ENCODE peak calls at places on chromosomes 13 and 19, in nine cellular contexts. One of them, this sample, is unnamed.

GRCh38 chr19:32857584-32857983 is 12.0 kb downstream of the SLC7A9 start:
- DNase-seq in Peyer's patch: no peak
- DNase-seq in thyroid gland: no peak
- DNase-seq in AG10803: no peak
- DNase-seq in upper lobe of left lung: no peak
- DNase-seq in ascending aorta: no peak
- DNase-seq in pancreas: no peak
- DNase-seq in NB4: no peak
- DNase-seq in bronchial epithelial cell: no peak
- DNase-seq in this sample: no peak

GRCh38 chr19:41327076-41327475 is 17.1 kb downstream of the CCDC97 start:
- DNase-seq in Peyer's patch: no peak
- DNase-seq in thyroid gland: no peak
- DNase-seq in AG10803: no peak
- DNase-seq in upper lobe of left lung: no peak
- DNase-seq in ascending aorta: no peak
- DNase-seq in pancreas: no peak
- DNase-seq in NB4: no peak
- DNase-seq in bronchial epithelial cell: no peak
- DNase-seq in this sample: no peak

GRCh38 chr19:10553943-10554381 is 10.3 kb downstream of the ATG4D start:
- DNase-seq in Peyer's patch: no peak
- DNase-seq in thyroid gland: no peak
- DNase-seq in AG10803: no peak
- DNase-seq in upper lobe of left lung: peak; percentile 74
- DNase-seq in ascending aorta: no peak
- DNase-seq in pancreas: no peak
- DNase-seq in NB4: peak; percentile 36
- DNase-seq in bronchial epithelial cell: peak; percentile 88
- DNase-seq in this sample: no peak

GRCh38 chr13:89380101-89380500 is 1708.9 kb downstream of the SLITRK5 start:
- DNase-seq in Peyer's patch: no peak
- DNase-seq in thyroid gland: no peak
- DNase-seq in AG10803: no peak
- DNase-seq in upper lobe of left lung: no peak
- DNase-seq in ascending aorta: no peak
- DNase-seq in pancreas: no peak
- DNase-seq in NB4: peak; percentile 9
- DNase-seq in bronchial epithelial cell: peak; percentile 85
- DNase-seq in this sample: no peak

GRCh38 chr13:21557995-21558394 is 46.0 kb downstream of the MICU2 start:
- DNase-seq in Peyer's patch: no peak
- DNase-seq in thyroid gland: no peak
- DNase-seq in AG10803: peak; percentile 30
- DNase-seq in upper lobe of left lung: no peak
- DNase-seq in ascending aorta: no peak
- DNase-seq in pancreas: no peak
- DNase-seq in NB4: peak; percentile 50
- DNase-seq in bronchial epithelial cell: peak; percentile 38
- DNase-seq in this sample: no peak

GRCh38 chr19:47227347-47228167 is 3.4 kb downstream of the BBC3 start:
- DNase-seq in Peyer's patch: peak; percentile 77
- DNase-seq in thyroid gland: peak; percentile 87
- DNase-seq in AG10803: peak; percentile 97
- DNase-seq in upper lobe of left lung: peak; percentile 70
- DNase-seq in ascending aorta: peak; percentile 82
- DNase-seq in pancreas: peak; percentile 86
- DNase-seq in NB4: peak; percentile 100
- DNase-seq in bronchial epithelial cell: peak; percentile 63
- DNase-seq in this sample: peak; percentile 80

GRCh38 chr19:11251650-11252314 is 10.5 kb downstream of the DOCK6 start:
- DNase-seq in Peyer's patch: no peak
- DNase-seq in thyroid gland: no peak
- DNase-seq in AG10803: no peak
- DNase-seq in upper lobe of left lung: peak; percentile 48
- DNase-seq in ascending aorta: no peak
- DNase-seq in pancreas: no peak
- DNase-seq in NB4: peak; percentile 25
- DNase-seq in bronchial epithelial cell: no peak
- DNase-seq in this sample: no peak

GRCh38 chr13:43543331-43543730 is 243.4 kb downstream of the ENOX1 start:
- DNase-seq in Peyer's patch: no peak
- DNase-seq in thyroid gland: no peak
- DNase-seq in AG10803: no peak
- DNase-seq in upper lobe of left lung: no peak
- DNase-seq in ascending aorta: no peak
- DNase-seq in pancreas: no peak
- DNase-seq in NB4: no peak
- DNase-seq in bronchial epithelial cell: peak; percentile 8
- DNase-seq in this sample: no peak

GRCh38 chr13:91172160-91172559 is 175.3 kb upstream of the MIR17HG start:
- DNase-seq in Peyer's patch: no peak
- DNase-seq in thyroid gland: no peak
- DNase-seq in AG10803: no peak
- DNase-seq in upper lobe of left lung: no peak
- DNase-seq in ascending aorta: no peak
- DNase-seq in pancreas: no peak
- DNase-seq in NB4: no peak
- DNase-seq in bronchial epithelial cell: no peak
- DNase-seq in this sample: no peak

GRCh38 chr13:84985860-84986259 is 813.4 kb downstream of the SLITRK6 start:
- DNase-seq in Peyer's patch: no peak
- DNase-seq in thyroid gland: no peak
- DNase-seq in AG10803: no peak
- DNase-seq in upper lobe of left lung: no peak
- DNase-seq in ascending aorta: no peak
- DNase-seq in pancreas: no peak
- DNase-seq in NB4: no peak
- DNase-seq in bronchial epithelial cell: peak; percentile 2
- DNase-seq in this sample: no peak

GRCh38 chr13:84439108-84439507 is 556.8 kb upstream of the SLITRK1 start:
- DNase-seq in Peyer's patch: no peak
- DNase-seq in thyroid gland: no peak
- DNase-seq in AG10803: peak; percentile 58
- DNase-seq in upper lobe of left lung: no peak
- DNase-seq in ascending aorta: no peak
- DNase-seq in pancreas: no peak
- DNase-seq in NB4: no peak
- DNase-seq in bronchial epithelial cell: peak; percentile 92
- DNase-seq in this sample: peak; percentile 38

GRCh38 chr19:18419195-18419698 is at the start of gene SSBP4:
- DNase-seq in Peyer's patch: peak; percentile 83
- DNase-seq in thyroid gland: peak; percentile 70
- DNase-seq in AG10803: peak; percentile 76
- DNase-seq in upper lobe of left lung: peak; percentile 95
- DNase-seq in ascending aorta: no peak
- DNase-seq in pancreas: peak; percentile 83
- DNase-seq in NB4: peak; percentile 84
- DNase-seq in bronchial epithelial cell: no peak
- DNase-seq in this sample: no peak

GRCh38 chr13:106276876-106277275 is 258.6 kb downstream of the EFNB2 start:
- DNase-seq in Peyer's patch: no peak
- DNase-seq in thyroid gland: no peak
- DNase-seq in AG10803: no peak
- DNase-seq in upper lobe of left lung: no peak
- DNase-seq in ascending aorta: no peak
- DNase-seq in pancreas: no peak
- DNase-seq in NB4: no peak
- DNase-seq in bronchial epithelial cell: peak; percentile 94
- DNase-seq in this sample: peak; percentile 27

GRCh38 chr13:88937381-88937780 is 1266.2 kb downstream of the SLITRK5 start:
- DNase-seq in Peyer's patch: no peak
- DNase-seq in thyroid gland: no peak
- DNase-seq in AG10803: no peak
- DNase-seq in upper lobe of left lung: no peak
- DNase-seq in ascending aorta: no peak
- DNase-seq in pancreas: no peak
- DNase-seq in NB4: no peak
- DNase-seq in bronchial epithelial cell: no peak
- DNase-seq in this sample: no peak

GRCh38 chr13:28408235-28408848 is 86.6 kb downstream of the FLT1 start:
- DNase-seq in Peyer's patch: no peak
- DNase-seq in thyroid gland: no peak
- DNase-seq in AG10803: no peak
- DNase-seq in upper lobe of left lung: no peak
- DNase-seq in ascending aorta: no peak
- DNase-seq in pancreas: no peak
- DNase-seq in NB4: peak; percentile 94
- DNase-seq in bronchial epithelial cell: no peak
- DNase-seq in this sample: no peak

GRCh38 chr19:10120538-10121198 is 969 bp upstream of the EIF3G start:
- DNase-seq in Peyer's patch: no peak
- DNase-seq in thyroid gland: no peak
- DNase-seq in AG10803: peak; percentile 92
- DNase-seq in upper lobe of left lung: no peak
- DNase-seq in ascending aorta: no peak
- DNase-seq in pancreas: no peak
- DNase-seq in NB4: peak; percentile 76
- DNase-seq in bronchial epithelial cell: peak; percentile 92
- DNase-seq in this sample: peak; percentile 81

GRCh38 chr19:18254546-18255500 is 19.4 kb downstream of the IQCN start:
- DNase-seq in Peyer's patch: peak; percentile 75
- DNase-seq in thyroid gland: peak; percentile 40
- DNase-seq in AG10803: no peak
- DNase-seq in upper lobe of left lung: peak; percentile 85
- DNase-seq in ascending aorta: no peak
- DNase-seq in pancreas: peak; percentile 63
- DNase-seq in NB4: no peak
- DNase-seq in bronchial epithelial cell: no peak
- DNase-seq in this sample: no peak

GRCh38 chr19:13103961-13104847 is 1.5 kb upstream of the LYL1 start:
- DNase-seq in Peyer's patch: peak; percentile 67
- DNase-seq in thyroid gland: peak; percentile 51
- DNase-seq in AG10803: no peak
- DNase-seq in upper lobe of left lung: peak; percentile 94
- DNase-seq in ascending aorta: no peak
- DNase-seq in pancreas: no peak
- DNase-seq in NB4: peak; percentile 82
- DNase-seq in bronchial epithelial cell: no peak
- DNase-seq in this sample: no peak

GRCh38 chr19:1852729-1853128 is 4.4 kb upstream of the REXO1 start:
- DNase-seq in Peyer's patch: no peak
- DNase-seq in thyroid gland: no peak
- DNase-seq in AG10803: no peak
- DNase-seq in upper lobe of left lung: no peak
- DNase-seq in ascending aorta: no peak
- DNase-seq in pancreas: peak; percentile 27
- DNase-seq in NB4: no peak
- DNase-seq in bronchial epithelial cell: no peak
- DNase-seq in this sample: no peak
- H3K4me3 ChIP-seq in Peyer's patch: no peak overlapping the region
- H3K4me3 ChIP-seq in thyroid gland: no peak overlapping the region
- H3K4me3 ChIP-seq in AG10803: no peak overlapping the region
- H3K4me3 ChIP-seq in upper lobe of left lung: no peak overlapping the region
- H3K4me3 ChIP-seq in ascending aorta: no peak overlapping the region
- H3K4me3 ChIP-seq in pancreas: no peak overlapping the region
- H3K4me3 ChIP-seq in NB4: no peak overlapping the region
- H3K4me3 ChIP-seq in bronchial epithelial cell: no peak overlapping the region
- H3K4me3 ChIP-seq in this sample: no peak overlapping the region

GRCh38 chr19:46180701-46181385 is 32.8 kb downstream of the IGFL2 start:
- DNase-seq in Peyer's patch: no peak
- DNase-seq in thyroid gland: no peak
- DNase-seq in AG10803: peak; percentile 39
- DNase-seq in upper lobe of left lung: no peak
- DNase-seq in ascending aorta: no peak
- DNase-seq in pancreas: no peak
- DNase-seq in NB4: no peak
- DNase-seq in bronchial epithelial cell: peak; percentile 66
- DNase-seq in this sample: no peak

GRCh38 chr19:46173886-46174475 is 25.9 kb downstream of the IGFL2 start:
- DNase-seq in Peyer's patch: no peak
- DNase-seq in thyroid gland: no peak
- DNase-seq in AG10803: no peak
- DNase-seq in upper lobe of left lung: no peak
- DNase-seq in ascending aorta: no peak
- DNase-seq in pancreas: no peak
- DNase-seq in NB4: peak; percentile 51
- DNase-seq in bronchial epithelial cell: no peak
- DNase-seq in this sample: no peak

GRCh38 chr19:46181386-46181774 is 33.3 kb downstream of the IGFL2 start:
- DNase-seq in Peyer's patch: no peak
- DNase-seq in thyroid gland: peak; percentile 15
- DNase-seq in AG10803: peak; percentile 21
- DNase-seq in upper lobe of left lung: no peak
- DNase-seq in ascending aorta: no peak
- DNase-seq in pancreas: no peak
- DNase-seq in NB4: peak; percentile 61
- DNase-seq in bronchial epithelial cell: peak; percentile 38
- DNase-seq in this sample: no peak

GRCh38 chr19:46179076-46179740 is 31.2 kb downstream of the IGFL2 start:
- DNase-seq in Peyer's patch: no peak
- DNase-seq in thyroid gland: no peak
- DNase-seq in AG10803: no peak
- DNase-seq in upper lobe of left lung: no peak
- DNase-seq in ascending aorta: no peak
- DNase-seq in pancreas: no peak
- DNase-seq in NB4: no peak
- DNase-seq in bronchial epithelial cell: no peak
- DNase-seq in this sample: no peak

GRCh38 chr19:46176116-46176860 is 28.2 kb downstream of the IGFL2 start:
- DNase-seq in Peyer's patch: no peak
- DNase-seq in thyroid gland: no peak
- DNase-seq in AG10803: no peak
- DNase-seq in upper lobe of left lung: no peak
- DNase-seq in ascending aorta: no peak
- DNase-seq in pancreas: no peak
- DNase-seq in NB4: no peak
- DNase-seq in bronchial epithelial cell: no peak
- DNase-seq in this sample: no peak
- TF ChIP-seq CTCF in Peyer's patch: no peak
- TF ChIP-seq CTCF in thyroid gland: no peak
- TF ChIP-seq CTCF in AG10803: no peak
- TF ChIP-seq CTCF in upper lobe of left lung: no peak
- TF ChIP-seq CTCF in ascending aorta: no peak
- TF ChIP-seq CTCF in pancreas: no peak
- TF ChIP-seq CTCF in NB4: no peak
- TF ChIP-seq CTCF in bronchial epithelial cell: no peak
- TF ChIP-seq CTCF in this sample: no peak

DNA sequence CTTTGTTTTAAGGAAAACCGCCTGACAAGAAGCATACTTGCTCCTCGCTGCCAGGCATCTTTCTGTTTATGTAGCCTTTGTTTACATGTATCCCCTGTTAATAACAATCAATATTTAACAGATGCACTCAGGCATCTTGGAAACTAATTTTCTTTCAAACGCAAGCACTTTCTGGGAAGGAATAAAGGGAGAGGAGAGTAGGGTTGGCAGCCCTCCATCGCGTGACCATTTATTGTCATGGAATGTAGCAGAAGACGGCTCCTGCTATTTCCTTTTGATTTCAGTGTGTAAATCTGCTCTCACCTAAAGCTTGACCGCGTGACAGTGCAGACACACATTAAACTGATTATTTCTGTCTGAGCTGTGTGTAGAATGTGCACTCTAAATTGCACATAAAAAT is 223.3 kb upstream of the MAB21L1 start:
- DNase-seq in Peyer's patch: no peak
- DNase-seq in thyroid gland: no peak
- DNase-seq in AG10803: peak; percentile 97
- DNase-seq in upper lobe of left lung: no peak
- DNase-seq in ascending aorta: no peak
- DNase-seq in pancreas: no peak
- DNase-seq in NB4: no peak
- DNase-seq in bronchial epithelial cell: no peak
- DNase-seq in this sample: peak; percentile 72
- H3K4me3 ChIP-seq in Peyer's patch: no peak overlapping the region
- H3K4me3 ChIP-seq in thyroid gland: no peak overlapping the region
- H3K4me3 ChIP-seq in AG10803: peak overlapping the region; percentile 46
- H3K4me3 ChIP-seq in upper lobe of left lung: no peak overlapping the region
- H3K4me3 ChIP-seq in ascending aorta: peak overlapping the region; percentile 7
- H3K4me3 ChIP-seq in pancreas: no peak overlapping the region
- H3K4me3 ChIP-seq in NB4: no peak overlapping the region
- H3K4me3 ChIP-seq in bronchial epithelial cell: no peak overlapping the region
- H3K4me3 ChIP-seq in this sample: peak overlapping the region; percentile 34

GRCh38 chr13:25659091-25659502 is 287.3 kb downstream of the ATP8A2 start:
- DNase-seq in Peyer's patch: no peak
- DNase-seq in thyroid gland: no peak
- DNase-seq in AG10803: no peak
- DNase-seq in upper lobe of left lung: no peak
- DNase-seq in ascending aorta: no peak
- DNase-seq in pancreas: no peak
- DNase-seq in NB4: no peak
- DNase-seq in bronchial epithelial cell: peak; percentile 21
- DNase-seq in this sample: no peak
- TF ChIP-seq CTCF in Peyer's patch: no peak
- TF ChIP-seq CTCF in thyroid gland: no peak
- TF ChIP-seq CTCF in AG10803: no peak
- TF ChIP-seq CTCF in upper lobe of left lung: no peak
- TF ChIP-seq CTCF in ascending aorta: no peak
- TF ChIP-seq CTCF in pancreas: no peak
- TF ChIP-seq CTCF in NB4: no peak
- TF ChIP-seq CTCF in bronchial epithelial cell: no peak
- TF ChIP-seq CTCF in this sample: no peak